ENCODE peak calls at places on chromosomes 4 and X, in eight cellular contexts. One of them, this sample, is unnamed.

GRCh38 chr4:152572417-152573086 is 36.7 kb upstream of the FBXW7 start:
- ATAC-seq in omental fat pad: peak; percentile 97
- ATAC-seq in lower lobe of right lung: peak; percentile 30
- ATAC-seq in left ventricle myocardium superior: no peak
- ATAC-seq in activated CD8-positive, alpha-beta memory T cell treated with anti-CD3 and anti-CD28 coated beads, Interleukin-2, amount 10 ng/mL, durations not matched to agents 7 days and 5 days: no peak
- ATAC-seq in RWPE2: peak; percentile 97
- ATAC-seq in upper lobe of left lung: no peak
- ATAC-seq in effector memory CD8-positive, alpha-beta T cell: no peak
- ATAC-seq in this sample: no peak

GRCh38 chrX:11702965-11703631 is 37.4 kb upstream of the ARHGAP6 start:
- ATAC-seq in activated CD8-positive, alpha-beta memory T cell treated with anti-CD3 and anti-CD28 coated beads, Interleukin-2, amount 10 ng/mL, durations not matched to agents 7 days and 5 days: no peak
- ATAC-seq in left ventricle myocardium superior: no peak
- ATAC-seq in omental fat pad: no peak
- ATAC-seq in lower lobe of right lung: no peak
- ATAC-seq in RWPE2: no peak
- ATAC-seq in effector memory CD8-positive, alpha-beta T cell: no peak
- ATAC-seq in upper lobe of left lung: no peak
- ATAC-seq in this sample: no peak

GRCh38 chrX:150205011-150205410 is 158.1 kb upstream of the MAMLD1 start:
- ATAC-seq in effector memory CD8-positive, alpha-beta T cell: no peak
- ATAC-seq in left ventricle myocardium superior: no peak
- ATAC-seq in upper lobe of left lung: no peak
- ATAC-seq in omental fat pad: no peak
- ATAC-seq in activated CD8-positive, alpha-beta memory T cell treated with anti-CD3 and anti-CD28 coated beads, Interleukin-2, amount 10 ng/mL, durations not matched to agents 7 days and 5 days: no peak
- ATAC-seq in lower lobe of right lung: peak; percentile 73
- ATAC-seq in RWPE2: no peak
- ATAC-seq in this sample: no peak

GRCh38 chr4:109994415-109994827 is 81.7 kb downstream of the EGF start:
- ATAC-seq in activated CD8-positive, alpha-beta memory T cell treated with anti-CD3 and anti-CD28 coated beads, Interleukin-2, amount 10 ng/mL, durations not matched to agents 7 days and 5 days: peak; percentile 77
- ATAC-seq in left ventricle myocardium superior: no peak
- ATAC-seq in omental fat pad: no peak
- ATAC-seq in effector memory CD8-positive, alpha-beta T cell: no peak
- ATAC-seq in upper lobe of left lung: peak; percentile 46
- ATAC-seq in RWPE2: no peak
- ATAC-seq in lower lobe of right lung: no peak
- ATAC-seq in this sample: no peak

GRCh38 chr4:168854216-168854921 is 155.7 kb downstream of the CBR4 start:
- ATAC-seq in omental fat pad: no peak
- ATAC-seq in effector memory CD8-positive, alpha-beta T cell: no peak
- ATAC-seq in lower lobe of right lung: peak; percentile 45
- ATAC-seq in left ventricle myocardium superior: peak; percentile 84
- ATAC-seq in RWPE2: no peak
- ATAC-seq in activated CD8-positive, alpha-beta memory T cell treated with anti-CD3 and anti-CD28 coated beads, Interleukin-2, amount 10 ng/mL, durations not matched to agents 7 days and 5 days: no peak
- ATAC-seq in upper lobe of left lung: no peak
- ATAC-seq in this sample: peak; percentile 87

GRCh38 chr4:17480530-17480929 is 31.4 kb downstream of the QDPR start:
- ATAC-seq in upper lobe of left lung: no peak
- ATAC-seq in activated CD8-positive, alpha-beta memory T cell treated with anti-CD3 and anti-CD28 coated beads, Interleukin-2, amount 10 ng/mL, durations not matched to agents 7 days and 5 days: no peak
- ATAC-seq in RWPE2: no peak
- ATAC-seq in omental fat pad: no peak
- ATAC-seq in left ventricle myocardium superior: peak; percentile 85
- ATAC-seq in lower lobe of right lung: no peak
- ATAC-seq in effector memory CD8-positive, alpha-beta T cell: no peak
- ATAC-seq in this sample: no peak

GRCh38 chr4:152659806-152660205 is 20.0 kb downstream of the TMEM154 start:
- ATAC-seq in lower lobe of right lung: no peak
- ATAC-seq in upper lobe of left lung: no peak
- ATAC-seq in omental fat pad: no peak
- ATAC-seq in effector memory CD8-positive, alpha-beta T cell: peak; percentile 61
- ATAC-seq in activated CD8-positive, alpha-beta memory T cell treated with anti-CD3 and anti-CD28 coated beads, Interleukin-2, amount 10 ng/mL, durations not matched to agents 7 days and 5 days: no peak
- ATAC-seq in left ventricle myocardium superior: no peak
- ATAC-seq in RWPE2: no peak
- ATAC-seq in this sample: no peak

GRCh38 chrX:11887175-11887574 is 129.1 kb downstream of the MSL3 start:
- ATAC-seq in lower lobe of right lung: no peak
- ATAC-seq in activated CD8-positive, alpha-beta memory T cell treated with anti-CD3 and anti-CD28 coated beads, Interleukin-2, amount 10 ng/mL, durations not matched to agents 7 days and 5 days: no peak
- ATAC-seq in upper lobe of left lung: no peak
- ATAC-seq in RWPE2: peak; percentile 14
- ATAC-seq in omental fat pad: no peak
- ATAC-seq in effector memory CD8-positive, alpha-beta T cell: no peak
- ATAC-seq in left ventricle myocardium superior: no peak
- ATAC-seq in this sample: no peak

GRCh38 chr4:7964459-7964858 is 24.8 kb upstream of the AFAP1 start:
- ATAC-seq in omental fat pad: no peak
- ATAC-seq in effector memory CD8-positive, alpha-beta T cell: peak; percentile 56
- ATAC-seq in upper lobe of left lung: no peak
- ATAC-seq in RWPE2: no peak
- ATAC-seq in lower lobe of right lung: no peak
- ATAC-seq in activated CD8-positive, alpha-beta memory T cell treated with anti-CD3 and anti-CD28 coated beads, Interleukin-2, amount 10 ng/mL, durations not matched to agents 7 days and 5 days: peak; percentile 55
- ATAC-seq in left ventricle myocardium superior: no peak
- ATAC-seq in this sample: no peak

GRCh38 chr4:88858752-88859151 is 161.1 kb upstream of the NAP1L5 start:
- ATAC-seq in omental fat pad: no peak
- ATAC-seq in left ventricle myocardium superior: peak; percentile 75
- ATAC-seq in lower lobe of right lung: peak; percentile 79
- ATAC-seq in upper lobe of left lung: no peak
- ATAC-seq in activated CD8-positive, alpha-beta memory T cell treated with anti-CD3 and anti-CD28 coated beads, Interleukin-2, amount 10 ng/mL, durations not matched to agents 7 days and 5 days: no peak
- ATAC-seq in effector memory CD8-positive, alpha-beta T cell: no peak
- ATAC-seq in RWPE2: no peak
- ATAC-seq in this sample: peak; percentile 57

GRCh38 chr4:86554641-86555040 is 39.5 kb upstream of the PTPN13 start:
- ATAC-seq in lower lobe of right lung: no peak
- ATAC-seq in omental fat pad: no peak
- ATAC-seq in upper lobe of left lung: no peak
- ATAC-seq in effector memory CD8-positive, alpha-beta T cell: peak; percentile 99
- ATAC-seq in left ventricle myocardium superior: no peak
- ATAC-seq in RWPE2: no peak
- ATAC-seq in activated CD8-positive, alpha-beta memory T cell treated with anti-CD3 and anti-CD28 coated beads, Interleukin-2, amount 10 ng/mL, durations not matched to agents 7 days and 5 days: no peak
- ATAC-seq in this sample: no peak

GRCh38 chrX:40262641-40263560 is 165.1 kb upstream of the BCOR start:
- ATAC-seq in RWPE2: peak; percentile 80
- ATAC-seq in left ventricle myocardium superior: peak; percentile 48
- ATAC-seq in effector memory CD8-positive, alpha-beta T cell: no peak
- ATAC-seq in upper lobe of left lung: peak; percentile 7
- ATAC-seq in omental fat pad: no peak
- ATAC-seq in activated CD8-positive, alpha-beta memory T cell treated with anti-CD3 and anti-CD28 coated beads, Interleukin-2, amount 10 ng/mL, durations not matched to agents 7 days and 5 days: no peak
- ATAC-seq in lower lobe of right lung: peak; percentile 29
- ATAC-seq in this sample: no peak

GRCh38 chr4:100493756-100494155 is 24.1 kb downstream of the EMCN start:
- ATAC-seq in effector memory CD8-positive, alpha-beta T cell: no peak
- ATAC-seq in left ventricle myocardium superior: no peak
- ATAC-seq in activated CD8-positive, alpha-beta memory T cell treated with anti-CD3 and anti-CD28 coated beads, Interleukin-2, amount 10 ng/mL, durations not matched to agents 7 days and 5 days: no peak
- ATAC-seq in RWPE2: no peak
- ATAC-seq in upper lobe of left lung: no peak
- ATAC-seq in omental fat pad: no peak
- ATAC-seq in lower lobe of right lung: no peak
- ATAC-seq in this sample: no peak

GRCh38 chr4:103074598-103075434 is 1.7 kb downstream of the SLC9B2 start:
- ATAC-seq in omental fat pad: no peak
- ATAC-seq in left ventricle myocardium superior: no peak
- ATAC-seq in activated CD8-positive, alpha-beta memory T cell treated with anti-CD3 and anti-CD28 coated beads, Interleukin-2, amount 10 ng/mL, durations not matched to agents 7 days and 5 days: no peak
- ATAC-seq in RWPE2: no peak
- ATAC-seq in lower lobe of right lung: no peak
- ATAC-seq in effector memory CD8-positive, alpha-beta T cell: no peak
- ATAC-seq in upper lobe of left lung: no peak
- ATAC-seq in this sample: no peak

GRCh38 chrX:47958943-47959342 is 44.8 kb downstream of the ZNF182 start:
- ATAC-seq in upper lobe of left lung: peak; percentile 47
- ATAC-seq in effector memory CD8-positive, alpha-beta T cell: peak; percentile 46
- ATAC-seq in left ventricle myocardium superior: no peak
- ATAC-seq in lower lobe of right lung: peak; percentile 59
- ATAC-seq in omental fat pad: no peak
- ATAC-seq in RWPE2: no peak
- ATAC-seq in activated CD8-positive, alpha-beta memory T cell treated with anti-CD3 and anti-CD28 coated beads, Interleukin-2, amount 10 ng/mL, durations not matched to agents 7 days and 5 days: no peak
- ATAC-seq in this sample: no peak

GRCh38 chrX:136725446-136726104 is 55.2 kb downstream of the ARHGEF6 start:
- ATAC-seq in lower lobe of right lung: no peak
- ATAC-seq in omental fat pad: peak; percentile 73
- ATAC-seq in left ventricle myocardium superior: peak; percentile 91
- ATAC-seq in activated CD8-positive, alpha-beta memory T cell treated with anti-CD3 and anti-CD28 coated beads, Interleukin-2, amount 10 ng/mL, durations not matched to agents 7 days and 5 days: no peak
- ATAC-seq in effector memory CD8-positive, alpha-beta T cell: no peak
- ATAC-seq in RWPE2: no peak
- ATAC-seq in upper lobe of left lung: no peak
- ATAC-seq in this sample: peak; percentile 71

GRCh38 chrX:125203379-125203736 is 116.3 kb upstream of the TEX13C start:
- ATAC-seq in effector memory CD8-positive, alpha-beta T cell: no peak
- ATAC-seq in upper lobe of left lung: peak; percentile 5
- ATAC-seq in lower lobe of right lung: no peak
- ATAC-seq in omental fat pad: no peak
- ATAC-seq in RWPE2: peak; percentile 26
- ATAC-seq in activated CD8-positive, alpha-beta memory T cell treated with anti-CD3 and anti-CD28 coated beads, Interleukin-2, amount 10 ng/mL, durations not matched to agents 7 days and 5 days: no peak
- ATAC-seq in left ventricle myocardium superior: no peak
- ATAC-seq in this sample: no peak

GRCh38 chr4:55409468-55410171 is 13.9 kb downstream of the TMEM165 start:
- ATAC-seq in left ventricle myocardium superior: peak; percentile 80
- ATAC-seq in effector memory CD8-positive, alpha-beta T cell: peak; percentile 24
- ATAC-seq in RWPE2: no peak
- ATAC-seq in omental fat pad: no peak
- ATAC-seq in upper lobe of left lung: no peak
- ATAC-seq in activated CD8-positive, alpha-beta memory T cell treated with anti-CD3 and anti-CD28 coated beads, Interleukin-2, amount 10 ng/mL, durations not matched to agents 7 days and 5 days: no peak
- ATAC-seq in lower lobe of right lung: no peak
- ATAC-seq in this sample: no peak

GRCh38 chr4:26173619-26174018 is 147.2 kb upstream of the RBPJ start:
- ATAC-seq in activated CD8-positive, alpha-beta memory T cell treated with anti-CD3 and anti-CD28 coated beads, Interleukin-2, amount 10 ng/mL, durations not matched to agents 7 days and 5 days: no peak
- ATAC-seq in lower lobe of right lung: no peak
- ATAC-seq in omental fat pad: no peak
- ATAC-seq in RWPE2: no peak
- ATAC-seq in upper lobe of left lung: no peak
- ATAC-seq in left ventricle myocardium superior: no peak
- ATAC-seq in effector memory CD8-positive, alpha-beta T cell: no peak
- ATAC-seq in this sample: no peak

GRCh38 chr4:25563071-25563564 is 92.5 kb upstream of the SLC34A2 start:
- ATAC-seq in RWPE2: peak; percentile 70
- ATAC-seq in omental fat pad: no peak
- ATAC-seq in activated CD8-positive, alpha-beta memory T cell treated with anti-CD3 and anti-CD28 coated beads, Interleukin-2, amount 10 ng/mL, durations not matched to agents 7 days and 5 days: no peak
- ATAC-seq in left ventricle myocardium superior: no peak
- ATAC-seq in lower lobe of right lung: peak; percentile 80
- ATAC-seq in upper lobe of left lung: peak; percentile 55
- ATAC-seq in effector memory CD8-positive, alpha-beta T cell: no peak
- ATAC-seq in this sample: no peak

GRCh38 chr4:153063490-153063889 is 127.4 kb downstream of the FHDC1 start:
- ATAC-seq in upper lobe of left lung: no peak
- ATAC-seq in RWPE2: no peak
- ATAC-seq in lower lobe of right lung: no peak
- ATAC-seq in omental fat pad: no peak
- ATAC-seq in activated CD8-positive, alpha-beta memory T cell treated with anti-CD3 and anti-CD28 coated beads, Interleukin-2, amount 10 ng/mL, durations not matched to agents 7 days and 5 days: no peak
- ATAC-seq in effector memory CD8-positive, alpha-beta T cell: no peak
- ATAC-seq in left ventricle myocardium superior: no peak
- ATAC-seq in this sample: no peak

GRCh38 chr4:5708171-5708828 is at the start of gene EVC2:
- ATAC-seq in lower lobe of right lung: peak; percentile 77
- ATAC-seq in omental fat pad: peak; percentile 71
- ATAC-seq in upper lobe of left lung: peak; percentile 4
- ATAC-seq in RWPE2: peak; percentile 62
- ATAC-seq in effector memory CD8-positive, alpha-beta T cell: peak; percentile 40
- ATAC-seq in activated CD8-positive, alpha-beta memory T cell treated with anti-CD3 and anti-CD28 coated beads, Interleukin-2, amount 10 ng/mL, durations not matched to agents 7 days and 5 days: no peak
- ATAC-seq in left ventricle myocardium superior: peak; percentile 78
- ATAC-seq in this sample: peak; percentile 73

GRCh38 chr4:47696823-47697222 is 141.0 kb downstream of the CORIN start:
- ATAC-seq in effector memory CD8-positive, alpha-beta T cell: no peak
- ATAC-seq in omental fat pad: no peak
- ATAC-seq in activated CD8-positive, alpha-beta memory T cell treated with anti-CD3 and anti-CD28 coated beads, Interleukin-2, amount 10 ng/mL, durations not matched to agents 7 days and 5 days: no peak
- ATAC-seq in lower lobe of right lung: no peak
- ATAC-seq in upper lobe of left lung: no peak
- ATAC-seq in left ventricle myocardium superior: peak; percentile 86
- ATAC-seq in RWPE2: no peak
- ATAC-seq in this sample: no peak

GRCh38 chr4:173318648-173319211 is 15.4 kb downstream of the HMGB2 start:
- ATAC-seq in upper lobe of left lung: no peak
- ATAC-seq in RWPE2: peak; percentile 70
- ATAC-seq in effector memory CD8-positive, alpha-beta T cell: peak; percentile 50
- ATAC-seq in omental fat pad: no peak
- ATAC-seq in lower lobe of right lung: peak; percentile 29
- ATAC-seq in activated CD8-positive, alpha-beta memory T cell treated with anti-CD3 and anti-CD28 coated beads, Interleukin-2, amount 10 ng/mL, durations not matched to agents 7 days and 5 days: no peak
- ATAC-seq in left ventricle myocardium superior: peak; percentile 74
- ATAC-seq in this sample: no peak

GRCh38 chrX:107154787-107155620 is 36.4 kb upstream of the RBM41 start:
- ATAC-seq in activated CD8-positive, alpha-beta memory T cell treated with anti-CD3 and anti-CD28 coated beads, Interleukin-2, amount 10 ng/mL, durations not matched to agents 7 days and 5 days: no peak
- ATAC-seq in RWPE2: peak; percentile 98
- ATAC-seq in effector memory CD8-positive, alpha-beta T cell: peak; percentile 22
- ATAC-seq in lower lobe of right lung: no peak
- ATAC-seq in upper lobe of left lung: peak; percentile 46
- ATAC-seq in omental fat pad: no peak
- ATAC-seq in left ventricle myocardium superior: no peak
- ATAC-seq in this sample: no peak

GRCh38 chrX:1661048-1661921 is 46.4 kb downstream of the ASMT start:
- ATAC-seq in RWPE2: peak; percentile 45
- ATAC-seq in left ventricle myocardium superior: peak; percentile 51
- ATAC-seq in activated CD8-positive, alpha-beta memory T cell treated with anti-CD3 and anti-CD28 coated beads, Interleukin-2, amount 10 ng/mL, durations not matched to agents 7 days and 5 days: peak; percentile 91
- ATAC-seq in lower lobe of right lung: peak; percentile 92
- ATAC-seq in omental fat pad: no peak
- ATAC-seq in effector memory CD8-positive, alpha-beta T cell: peak; percentile 74
- ATAC-seq in upper lobe of left lung: peak; percentile 87
- ATAC-seq in this sample: no peak

GRCh38 chr4:89306486-89307184 is 965 bp downstream of the GPRIN3 start:
- ATAC-seq in activated CD8-positive, alpha-beta memory T cell treated with anti-CD3 and anti-CD28 coated beads, Interleukin-2, amount 10 ng/mL, durations not matched to agents 7 days and 5 days: peak; percentile 7
- ATAC-seq in omental fat pad: no peak
- ATAC-seq in RWPE2: no peak
- ATAC-seq in upper lobe of left lung: no peak
- ATAC-seq in left ventricle myocardium superior: peak; percentile 25
- ATAC-seq in lower lobe of right lung: no peak
- ATAC-seq in effector memory CD8-positive, alpha-beta T cell: peak; percentile 32
- ATAC-seq in this sample: no peak

GRCh38 chr4:138889216-138889615 is 126.4 kb upstream of the NOCT start:
- ATAC-seq in RWPE2: no peak
- ATAC-seq in activated CD8-positive, alpha-beta memory T cell treated with anti-CD3 and anti-CD28 coated beads, Interleukin-2, amount 10 ng/mL, durations not matched to agents 7 days and 5 days: no peak
- ATAC-seq in upper lobe of left lung: no peak
- ATAC-seq in omental fat pad: no peak
- ATAC-seq in effector memory CD8-positive, alpha-beta T cell: no peak
- ATAC-seq in lower lobe of right lung: no peak
- ATAC-seq in left ventricle myocardium superior: no peak
- ATAC-seq in this sample: no peak

GRCh38 chrX:129717902-129718301 is 20.9 kb upstream of the XPNPEP2 start:
- ATAC-seq in left ventricle myocardium superior: peak; percentile 29
- ATAC-seq in effector memory CD8-positive, alpha-beta T cell: no peak
- ATAC-seq in omental fat pad: peak; percentile 37
- ATAC-seq in upper lobe of left lung: no peak
- ATAC-seq in activated CD8-positive, alpha-beta memory T cell treated with anti-CD3 and anti-CD28 coated beads, Interleukin-2, amount 10 ng/mL, durations not matched to agents 7 days and 5 days: no peak
- ATAC-seq in RWPE2: peak; percentile 70
- ATAC-seq in lower lobe of right lung: no peak
- ATAC-seq in this sample: peak; percentile 35

GRCh38 chr4:149238097-149238496 is 577.5 kb downstream of the IQCM start:
- ATAC-seq in lower lobe of right lung: no peak
- ATAC-seq in activated CD8-positive, alpha-beta memory T cell treated with anti-CD3 and anti-CD28 coated beads, Interleukin-2, amount 10 ng/mL, durations not matched to agents 7 days and 5 days: no peak
- ATAC-seq in effector memory CD8-positive, alpha-beta T cell: no peak
- ATAC-seq in upper lobe of left lung: no peak
- ATAC-seq in RWPE2: no peak
- ATAC-seq in omental fat pad: no peak
- ATAC-seq in left ventricle myocardium superior: no peak
- ATAC-seq in this sample: no peak

GRCh38 chr4:170872794-170873193 is 783.0 kb upstream of the AADAT start:
- ATAC-seq in upper lobe of left lung: no peak
- ATAC-seq in lower lobe of right lung: no peak
- ATAC-seq in RWPE2: peak; percentile 83
- ATAC-seq in left ventricle myocardium superior: no peak
- ATAC-seq in omental fat pad: no peak
- ATAC-seq in effector memory CD8-positive, alpha-beta T cell: no peak
- ATAC-seq in activated CD8-positive, alpha-beta memory T cell treated with anti-CD3 and anti-CD28 coated beads, Interleukin-2, amount 10 ng/mL, durations not matched to agents 7 days and 5 days: no peak
- ATAC-seq in this sample: no peak

GRCh38 chr4:83282049-83282535 is 2.5 kb downstream of the COQ2 start:
- ATAC-seq in RWPE2: no peak
- ATAC-seq in lower lobe of right lung: no peak
- ATAC-seq in activated CD8-positive, alpha-beta memory T cell treated with anti-CD3 and anti-CD28 coated beads, Interleukin-2, amount 10 ng/mL, durations not matched to agents 7 days and 5 days: no peak
- ATAC-seq in upper lobe of left lung: no peak
- ATAC-seq in left ventricle myocardium superior: no peak
- ATAC-seq in omental fat pad: no peak
- ATAC-seq in effector memory CD8-positive, alpha-beta T cell: no peak
- ATAC-seq in this sample: no peak

GRCh38 chr4:148216866-148217814 is 225.1 kb downstream of the NR3C2 start:
- ATAC-seq in omental fat pad: no peak
- ATAC-seq in effector memory CD8-positive, alpha-beta T cell: peak; percentile 91
- ATAC-seq in activated CD8-positive, alpha-beta memory T cell treated with anti-CD3 and anti-CD28 coated beads, Interleukin-2, amount 10 ng/mL, durations not matched to agents 7 days and 5 days: peak; percentile 90
- ATAC-seq in left ventricle myocardium superior: peak; percentile 45
- ATAC-seq in lower lobe of right lung: peak; percentile 50
- ATAC-seq in upper lobe of left lung: no peak
- ATAC-seq in RWPE2: no peak
- ATAC-seq in this sample: no peak

GRCh38 chr4:142713282-142714030 is 132.6 kb downstream of the INPP4B start:
- ATAC-seq in activated CD8-positive, alpha-beta memory T cell treated with anti-CD3 and anti-CD28 coated beads, Interleukin-2, amount 10 ng/mL, durations not matched to agents 7 days and 5 days: no peak
- ATAC-seq in RWPE2: no peak
- ATAC-seq in lower lobe of right lung: no peak
- ATAC-seq in left ventricle myocardium superior: no peak
- ATAC-seq in upper lobe of left lung: no peak
- ATAC-seq in omental fat pad: no peak
- ATAC-seq in effector memory CD8-positive, alpha-beta T cell: no peak
- ATAC-seq in this sample: no peak

This sample was measured in gastroesophageal sphincter.